ENCODE peak calls at places on chromosomes 13 and 19, in four cellular contexts. One of them, this sample, is unnamed.

GRCh38 chr13:50053844-50054243 is 38.6 kb downstream of the KCNRG start:
- DNase-seq in HepG2: no peak
- DNase-seq in GM12878: no peak
- DNase-seq in H1: no peak
- DNase-seq in this sample: no peak

GRCh38 chr19:5430237-5430636 is 25.0 kb upstream of the ZNRF4 start:
- DNase-seq in H1: peak; percentile 77
- DNase-seq in HepG2: no peak
- DNase-seq in GM12878: no peak
- DNase-seq in this sample: no peak

GRCh38 chr13:32255744-32256120 is 59.4 kb downstream of the ZAR1L start:
- DNase-seq in GM12878: no peak
- DNase-seq in H1: no peak
- DNase-seq in HepG2: peak; percentile 97
- DNase-seq in this sample: no peak

GRCh38 chr13:57128909-57129308 is 11.8 kb upstream of the PRR20A start:
- DNase-seq in H1: no peak
- DNase-seq in GM12878: no peak
- DNase-seq in HepG2: no peak
- DNase-seq in this sample: no peak

GRCh38 chr13:109734002-109734785 is 52.2 kb downstream of the IRS2 start:
- DNase-seq in HepG2: no peak
- DNase-seq in GM12878: no peak
- DNase-seq in H1: no peak
- DNase-seq in this sample: no peak

GRCh38 chr13:45119469-45119989 is 781 bp upstream of the GTF2F2 start:
- DNase-seq in HepG2: no peak
- DNase-seq in GM12878: peak; percentile 26
- DNase-seq in H1: no peak
- DNase-seq in this sample: no peak

GRCh38 chr13:96700657-96701056 is 293.6 kb downstream of the OXGR1 start:
- DNase-seq in HepG2: no peak
- DNase-seq in H1: no peak
- DNase-seq in GM12878: no peak
- DNase-seq in this sample: no peak

GRCh38 chr19:35545001-35545854 is at the start of gene TMEM147:
- DNase-seq in HepG2: peak; percentile 72
- DNase-seq in GM12878: no peak
- DNase-seq in H1: peak; percentile 95
- DNase-seq in this sample: peak; percentile 57

GRCh38 chr19:53884256-53884655 is 2.3 kb downstream of the PRKCG start:
- DNase-seq in HepG2: no peak
- DNase-seq in H1: no peak
- DNase-seq in GM12878: no peak
- DNase-seq in this sample: no peak

GRCh38 chr13:105936816-105937215 is 598.6 kb downstream of the EFNB2 start:
- DNase-seq in HepG2: no peak
- DNase-seq in H1: no peak
- DNase-seq in GM12878: no peak
- DNase-seq in this sample: no peak

GRCh38 chr13:109968876-109969577 is 182.6 kb upstream of the IRS2 start:
- DNase-seq in GM12878: no peak
- DNase-seq in HepG2: no peak
- DNase-seq in H1: no peak
- DNase-seq in this sample: no peak

GRCh38 chr13:113491418-113491883 is 940 bp upstream of the DCUN1D2 start:
- DNase-seq in H1: peak; percentile 70
- DNase-seq in HepG2: no peak
- DNase-seq in GM12878: no peak
- DNase-seq in this sample: no peak

GRCh38 chr13:30479590-30480219 is 14.0 kb upstream of the HMGB1 start:
- DNase-seq in HepG2: no peak
- DNase-seq in H1: no peak
- DNase-seq in GM12878: no peak
- DNase-seq in this sample: no peak

GRCh38 chr19:1450735-1451669 is 1.1 kb downstream of the APC2 start:
- DNase-seq in H1: no peak
- DNase-seq in HepG2: no peak
- DNase-seq in GM12878: no peak
- DNase-seq in this sample: no peak

GRCh38 chr19:41999878-42000208 is 5.8 kb upstream of the ATP1A3 start:
- DNase-seq in H1: no peak
- DNase-seq in GM12878: no peak
- DNase-seq in HepG2: no peak
- DNase-seq in this sample: no peak

GRCh38 chr19:41997121-41997850 is 3.3 kb upstream of the ATP1A3 start:
- DNase-seq in GM12878: no peak
- DNase-seq in H1: peak; percentile 91
- DNase-seq in HepG2: no peak
- DNase-seq in this sample: peak; percentile 33

GRCh38 chr19:41997851-41998229 is 3.8 kb upstream of the ATP1A3 start:
- DNase-seq in GM12878: no peak
- DNase-seq in H1: peak; percentile 70
- DNase-seq in HepG2: no peak
- DNase-seq in this sample: no peak

GRCh38 chr19:41998246-41999020 is 4.4 kb upstream of the ATP1A3 start:
- DNase-seq in HepG2: peak; percentile 17
- DNase-seq in H1: peak; percentile 91
- DNase-seq in GM12878: no peak
- DNase-seq in this sample: peak; percentile 33

GRCh38 chr19:41999071-41999877 is 5.2 kb upstream of the ATP1A3 start:
- DNase-seq in GM12878: no peak
- DNase-seq in H1: peak; percentile 78
- DNase-seq in HepG2: no peak
- DNase-seq in this sample: no peak
- TF ChIP-seq ZNF274 in GM12878: no peak
- TF ChIP-seq ZNF274 in H1: no peak
- TF ChIP-seq ZNF274 in HepG2: no peak
- TF ChIP-seq ZNF274 in this sample: no peak

DNA sequence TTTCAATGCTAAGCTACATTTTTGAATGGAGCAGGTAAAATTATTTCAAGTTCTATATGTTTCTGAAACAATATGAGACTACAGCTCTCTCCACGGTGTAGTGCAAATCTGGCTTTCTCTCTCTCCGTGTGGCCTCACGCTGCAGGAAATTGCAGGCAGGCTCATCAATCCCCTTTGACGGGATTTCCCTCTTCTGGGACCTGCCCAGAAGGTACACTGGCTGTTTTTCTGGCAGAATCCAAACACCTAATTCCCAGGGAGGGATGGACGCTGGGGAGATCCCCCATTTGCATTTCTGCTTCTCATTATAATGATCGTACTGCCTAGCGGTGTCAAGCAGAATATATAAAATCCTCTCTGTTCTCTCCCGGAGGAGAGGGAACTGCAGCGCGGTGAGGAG is 493.9 kb downstream of the LIG4 start:
- DNase-seq in GM12878: no peak
- DNase-seq in HepG2: no peak
- DNase-seq in H1: no peak
- DNase-seq in this sample: no peak
- TF ChIP-seq SUZ12 in GM12878: no peak
- TF ChIP-seq SUZ12 in HepG2: no peak
- TF ChIP-seq SUZ12 in H1: no peak
- TF ChIP-seq SUZ12 in this sample: no peak

GRCh38 chr19:15330801-15331418 is 1.4 kb downstream of the BRD4 start:
- DNase-seq in HepG2: no peak
- DNase-seq in GM12878: no peak
- DNase-seq in H1: no peak
- DNase-seq in this sample: no peak

GRCh38 chr19:15332311-15332996 is at the start of gene BRD4:
- DNase-seq in H1: peak; percentile 86
- DNase-seq in GM12878: no peak
- DNase-seq in HepG2: no peak
- DNase-seq in this sample: no peak

GRCh38 chr19:15328312-15328711 is 4.0 kb downstream of the BRD4 start:
- DNase-seq in H1: no peak
- DNase-seq in HepG2: no peak
- DNase-seq in GM12878: no peak
- DNase-seq in this sample: no peak

GRCh38 chr19:15337202-15337601 is 4.9 kb upstream of the BRD4 start:
- DNase-seq in H1: no peak
- DNase-seq in GM12878: no peak
- DNase-seq in HepG2: no peak
- DNase-seq in this sample: no peak

GRCh38 chr19:15331419-15332310 is 674 bp downstream of the BRD4 start:
- DNase-seq in H1: peak; percentile 60
- DNase-seq in HepG2: no peak
- DNase-seq in GM12878: no peak
- DNase-seq in this sample: no peak
- TF ChIP-seq ZNF274 in H1: no peak
- TF ChIP-seq ZNF274 in HepG2: peak; percentile 40
- TF ChIP-seq ZNF274 in GM12878: no peak
- TF ChIP-seq ZNF274 in this sample: no peak

GRCh38 chr19:11027381-11027780 is 61.9 kb upstream of the LDLR start:
- DNase-seq in HepG2: no peak
- DNase-seq in H1: no peak
- DNase-seq in GM12878: no peak
- DNase-seq in this sample: no peak
- TF ChIP-seq SUZ12 in HepG2: no peak
- TF ChIP-seq SUZ12 in H1: no peak
- TF ChIP-seq SUZ12 in GM12878: no peak
- TF ChIP-seq SUZ12 in this sample: no peak

GRCh38 chr19:38786572-38787265 is 2.3 kb upstream of the LGALS7B start:
- DNase-seq in HepG2: no peak
- DNase-seq in GM12878: no peak
- DNase-seq in H1: no peak
- DNase-seq in this sample: no peak
- TF ChIP-seq ZNF274 in HepG2: no peak
- TF ChIP-seq ZNF274 in GM12878: no peak
- TF ChIP-seq ZNF274 in H1: no peak
- TF ChIP-seq ZNF274 in this sample: no peak

DNA sequence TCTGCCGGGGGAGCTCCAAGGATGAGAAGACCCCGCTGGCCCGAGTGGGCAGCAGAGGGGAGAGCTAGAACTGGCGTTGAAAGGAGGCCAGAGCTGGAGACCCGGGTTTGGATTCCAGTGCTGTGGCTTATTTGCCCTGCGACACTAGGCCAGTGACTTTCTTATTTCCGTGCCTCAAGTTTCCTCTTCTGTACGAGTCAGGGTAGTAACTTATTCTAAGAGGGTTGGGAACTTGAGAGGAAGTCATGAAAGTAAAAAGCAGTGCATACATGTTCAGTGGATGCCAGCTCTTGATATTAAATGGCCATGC is 670 bp downstream of the FAM32A start:
- DNase-seq in H1: no peak
- DNase-seq in HepG2: peak; percentile 39
- DNase-seq in GM12878: no peak
- DNase-seq in this sample: peak; percentile 43
- TF ChIP-seq SUZ12 in H1: no peak
- TF ChIP-seq SUZ12 in HepG2: no peak
- TF ChIP-seq SUZ12 in GM12878: no peak
- TF ChIP-seq SUZ12 in this sample: no peak

GRCh38 chr13:51323824-51324511 is 15.5 kb upstream of the SERPINE3 start:
- DNase-seq in HepG2: no peak
- DNase-seq in H1: no peak
- DNase-seq in GM12878: no peak
- DNase-seq in this sample: no peak

GRCh38 chr13:51325837-51326236 is 13.7 kb upstream of the SERPINE3 start:
- DNase-seq in H1: no peak
- DNase-seq in HepG2: no peak
- DNase-seq in GM12878: no peak
- DNase-seq in this sample: no peak

GRCh38 chr13:51322826-51323225 is 16.7 kb upstream of the SERPINE3 start:
- DNase-seq in HepG2: no peak
- DNase-seq in GM12878: no peak
- DNase-seq in H1: no peak
- DNase-seq in this sample: no peak

GRCh38 chr13:51326782-51327181 is 12.7 kb upstream of the SERPINE3 start:
- DNase-seq in H1: no peak
- DNase-seq in GM12878: no peak
- DNase-seq in HepG2: no peak
- DNase-seq in this sample: no peak

DNA sequence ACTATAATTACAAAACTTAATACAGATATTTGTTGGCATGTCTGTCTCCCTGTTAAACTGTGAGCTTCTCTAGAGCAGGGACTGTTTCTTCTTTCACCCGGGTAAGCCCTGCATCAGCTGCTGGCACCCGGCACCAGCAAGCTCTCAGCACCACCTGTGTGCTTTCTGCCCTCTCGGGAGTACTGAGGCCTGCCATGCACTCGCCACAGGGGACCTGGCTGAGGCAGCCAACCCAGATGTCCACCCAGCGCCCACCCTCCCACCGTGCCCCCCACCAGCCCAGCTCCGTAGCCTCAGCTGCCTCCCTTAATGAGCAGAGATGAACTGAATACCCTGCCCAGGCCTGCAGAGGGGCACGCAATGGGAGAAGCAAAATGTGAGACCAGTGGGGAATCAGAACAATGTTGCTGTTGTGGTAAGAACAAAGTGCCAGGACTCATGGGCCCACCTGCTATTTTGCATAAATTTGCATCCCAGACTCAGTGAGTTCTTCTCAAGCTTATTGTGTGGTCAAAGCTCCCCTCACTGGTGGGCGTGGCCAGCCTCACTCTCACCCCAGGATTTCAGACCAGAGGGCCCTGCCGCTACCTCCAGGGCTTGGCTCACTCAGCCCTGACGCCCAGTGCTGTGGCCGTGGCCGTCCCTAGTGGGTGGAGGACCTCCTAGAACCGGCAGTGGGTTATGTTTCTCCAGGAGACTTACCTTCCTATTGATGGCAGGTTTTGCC is 14.6 kb upstream of the SERPINE3 start:
- DNase-seq in H1: no peak
- DNase-seq in HepG2: no peak
- DNase-seq in GM12878: no peak
- DNase-seq in this sample: no peak
- TF ChIP-seq ZNF274 in H1: no peak
- TF ChIP-seq ZNF274 in HepG2: no peak
- TF ChIP-seq ZNF274 in GM12878: no peak
- TF ChIP-seq ZNF274 in this sample: no peak

DNA sequence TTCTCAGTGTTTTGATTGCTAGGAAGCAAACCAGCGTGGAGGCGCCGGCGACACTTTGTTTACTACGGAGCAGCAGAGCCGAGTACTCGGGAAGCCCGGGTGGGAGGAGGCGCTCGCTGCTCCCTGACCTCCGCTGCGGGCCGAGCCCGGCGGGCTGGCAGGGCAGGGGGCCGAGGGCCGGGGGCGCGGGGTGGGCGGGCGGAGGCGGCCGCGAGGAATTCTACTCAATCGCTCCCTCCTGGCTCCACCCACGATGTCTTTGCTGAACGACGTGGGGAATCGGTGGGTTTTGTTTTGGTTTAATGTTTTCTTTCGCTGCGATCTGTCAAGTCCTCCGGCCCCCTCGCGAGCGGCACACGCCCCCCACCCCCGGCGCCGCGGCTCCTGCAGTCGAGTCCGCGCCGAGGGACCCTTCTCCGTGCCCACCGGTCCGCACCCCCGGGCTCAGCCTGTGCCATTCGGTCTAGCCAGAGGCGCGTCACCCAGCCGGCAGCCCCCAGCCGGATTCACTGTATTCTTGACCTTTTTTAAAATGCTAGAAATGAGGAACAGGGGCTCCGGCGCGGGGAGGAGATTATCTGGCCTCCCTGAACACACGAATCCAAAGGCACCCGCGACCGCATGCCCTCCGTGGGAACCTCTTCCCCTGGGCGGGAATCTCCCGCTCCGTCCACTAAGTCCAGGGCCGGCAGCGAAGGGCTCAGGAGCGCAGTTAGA is 622 bp upstream of the FOXO1 start:
- DNase-seq in HepG2: peak; percentile 48
- DNase-seq in H1: peak; percentile 67
- DNase-seq in GM12878: no peak
- DNase-seq in this sample: no peak
- TF ChIP-seq SUZ12 in HepG2: no peak
- TF ChIP-seq SUZ12 in H1: no peak
- TF ChIP-seq SUZ12 in GM12878: no peak
- TF ChIP-seq SUZ12 in this sample: no peak